ENCODE peak calls at places on chromosome 16, in ten cellular contexts. U, A, S, Q, L, W, D, T, X and Y are unnamed samples.

GRCh38 chr16:11603331-11603750 is 16.6 kb upstream of the LITAF start:
- DNase-seq in U (no peak), A (no peak), S (no peak), Q (no peak), L (no peak), W (no peak), D (no peak), T (no peak), X (no peak), Y (no peak)

GRCh38 chr16:749010-749409 is 8.2 kb upstream of the CIAO3 start:
- DNase-seq in U (no peak), A (no peak), S (no peak), Q (no peak), L (no peak), W (no peak), D (no peak), T (peak; percentile 60), X (no peak), Y (no peak)

GRCh38 chr16:50282010-50282538 is 15.7 kb downstream of the ADCY7 start:
- DNase-seq in U (peak; percentile 32), A (peak; percentile 51), S (peak; percentile 44), Q (peak; percentile 86), L (peak; percentile 33), W (no peak), D (peak; percentile 37), T (no peak), X (no peak), Y (no peak)

GRCh38 chr16:31704138-31704537 is 169.5 kb upstream of the ZNF267 start:
- DNase-seq in U (no peak), A (no peak), S (no peak), Q (no peak), L (no peak), W (no peak), D (no peak), T (no peak), X (no peak), Y (no peak)

GRCh38 chr16:10688726-10689125 is 6.0 kb downstream of the TEKT5 start:
- DNase-seq in U (no peak), A (no peak), S (no peak), Q (no peak), L (no peak), W (no peak), D (no peak), T (no peak), X (no peak), Y (no peak)

GRCh38 chr16:88897696-88898425 is 31.4 kb upstream of the PABPN1L start:
- DNase-seq in U (no peak), A (no peak), S (no peak), Q (no peak), L (no peak), W (no peak), D (no peak), T (no peak), X (no peak), Y (no peak)

GRCh38 chr16:64440421-64440831 is 681.4 kb downstream of the CDH11 start:
- DNase-seq in U (no peak), A (no peak), S (no peak), Q (no peak), L (no peak), W (no peak), D (no peak), T (peak; percentile 96), X (no peak), Y (no peak)

GRCh38 chr16:87582221-87582965 is 19.9 kb upstream of the JPH3 start:
- DNase-seq in U (peak; percentile 19), A (no peak), S (no peak), Q (no peak), L (no peak), W (no peak), D (no peak), T (no peak), X (no peak), Y (no peak)

GRCh38 chr16:77840093-77840492 is 51.7 kb downstream of the VAT1L start:
- DNase-seq in U (no peak), A (no peak), S (no peak), Q (no peak), L (no peak), W (no peak), D (no peak), T (no peak), X (no peak), Y (no peak)

GRCh38 chr16:85888405-85889331 is 10.3 kb upstream of the IRF8 start:
- DNase-seq in U (no peak), A (no peak), S (no peak), Q (peak; percentile 73), L (no peak), W (peak; percentile 8), D (no peak), T (no peak), X (no peak), Y (no peak)